ENCODE peak calls at places on chromosomes 16 and 17, in seven cellular contexts. One of them, this sample, is unnamed.
A peak's percentile ranks its signal among the peaks of the same experiment; 100 is the strongest.

GRCh38 chr17:16297367-16298139 is 55.7 kb downstream of the CENPV start:
- DNase-seq in aorta: peak; percentile 37
- DNase-seq in SK-N-DZ: no peak
- DNase-seq in B cell: no peak
- DNase-seq in T follicular helper cell: no peak
- DNase-seq in activated T-cell treated with anti-CD3 and anti-CD28 coated beads, Interleukin-2, amount 50 U/mL, for 72 hours: no peak
- DNase-seq in stimulated activated CD4-positive, alpha-beta T cell treated with anti-CD3 and anti-CD28 coated beads, TNF-alpha, amount 100 ng/mL, for 4 hours: no peak
- DNase-seq in this sample: no peak

GRCh38 chr17:48611213-48611612 is 396 bp upstream of the HOXB7 start:
- DNase-seq in B cell: no peak
- DNase-seq in activated T-cell treated with anti-CD3 and anti-CD28 coated beads, Interleukin-2, amount 50 U/mL, for 72 hours: no peak
- DNase-seq in T follicular helper cell: no peak
- DNase-seq in SK-N-DZ: no peak
- DNase-seq in aorta: peak; percentile 78
- DNase-seq in stimulated activated CD4-positive, alpha-beta T cell treated with anti-CD3 and anti-CD28 coated beads, TNF-alpha, amount 100 ng/mL, for 4 hours: no peak
- DNase-seq in this sample: no peak

GRCh38 chr17:71530227-71530626 is 590.6 kb upstream of the SOX9 start:
- DNase-seq in T follicular helper cell: no peak
- DNase-seq in aorta: no peak
- DNase-seq in stimulated activated CD4-positive, alpha-beta T cell treated with anti-CD3 and anti-CD28 coated beads, TNF-alpha, amount 100 ng/mL, for 4 hours: no peak
- DNase-seq in activated T-cell treated with anti-CD3 and anti-CD28 coated beads, Interleukin-2, amount 50 U/mL, for 72 hours: no peak
- DNase-seq in B cell: no peak
- DNase-seq in SK-N-DZ: no peak
- DNase-seq in this sample: no peak

GRCh38 chr16:13350000-13350399 is 448.6 kb downstream of the SHISA9 start:
- DNase-seq in T follicular helper cell: no peak
- DNase-seq in stimulated activated CD4-positive, alpha-beta T cell treated with anti-CD3 and anti-CD28 coated beads, TNF-alpha, amount 100 ng/mL, for 4 hours: no peak
- DNase-seq in SK-N-DZ: no peak
- DNase-seq in B cell: no peak
- DNase-seq in activated T-cell treated with anti-CD3 and anti-CD28 coated beads, Interleukin-2, amount 50 U/mL, for 72 hours: no peak
- DNase-seq in aorta: no peak
- DNase-seq in this sample: no peak

GRCh38 chr17:488993-489757 is 136.6 kb upstream of the RPH3AL start:
- DNase-seq in aorta: peak; percentile 82
- DNase-seq in T follicular helper cell: peak; percentile 22
- DNase-seq in SK-N-DZ: no peak
- DNase-seq in stimulated activated CD4-positive, alpha-beta T cell treated with anti-CD3 and anti-CD28 coated beads, TNF-alpha, amount 100 ng/mL, for 4 hours: no peak
- DNase-seq in activated T-cell treated with anti-CD3 and anti-CD28 coated beads, Interleukin-2, amount 50 U/mL, for 72 hours: peak; percentile 50
- DNase-seq in B cell: no peak
- DNase-seq in this sample: peak; percentile 50

GRCh38 chr16:5422643-5423496 is 325.3 kb upstream of the EEF2KMT start:
- DNase-seq in B cell: no peak
- DNase-seq in T follicular helper cell: no peak
- DNase-seq in aorta: no peak
- DNase-seq in SK-N-DZ: no peak
- DNase-seq in activated T-cell treated with anti-CD3 and anti-CD28 coated beads, Interleukin-2, amount 50 U/mL, for 72 hours: no peak
- DNase-seq in stimulated activated CD4-positive, alpha-beta T cell treated with anti-CD3 and anti-CD28 coated beads, TNF-alpha, amount 100 ng/mL, for 4 hours: no peak
- DNase-seq in this sample: no peak

GRCh38 chr16:5874899-5875298 is 777.3 kb upstream of the EEF2KMT start:
- DNase-seq in activated T-cell treated with anti-CD3 and anti-CD28 coated beads, Interleukin-2, amount 50 U/mL, for 72 hours: no peak
- DNase-seq in aorta: no peak
- DNase-seq in T follicular helper cell: no peak
- DNase-seq in SK-N-DZ: no peak
- DNase-seq in B cell: no peak
- DNase-seq in stimulated activated CD4-positive, alpha-beta T cell treated with anti-CD3 and anti-CD28 coated beads, TNF-alpha, amount 100 ng/mL, for 4 hours: no peak
- DNase-seq in this sample: no peak

GRCh38 chr17:78174870-78175642 is 6.7 kb downstream of the SYNGR2 start:
- DNase-seq in activated T-cell treated with anti-CD3 and anti-CD28 coated beads, Interleukin-2, amount 50 U/mL, for 72 hours: no peak
- DNase-seq in B cell: no peak
- DNase-seq in stimulated activated CD4-positive, alpha-beta T cell treated with anti-CD3 and anti-CD28 coated beads, TNF-alpha, amount 100 ng/mL, for 4 hours: no peak
- DNase-seq in T follicular helper cell: no peak
- DNase-seq in SK-N-DZ: no peak
- DNase-seq in aorta: no peak
- DNase-seq in this sample: no peak

GRCh38 chr17:77049440-77049839 is 91.3 kb upstream of the SEC14L1 start:
- DNase-seq in activated T-cell treated with anti-CD3 and anti-CD28 coated beads, Interleukin-2, amount 50 U/mL, for 72 hours: no peak
- DNase-seq in SK-N-DZ: peak; percentile 51
- DNase-seq in aorta: no peak
- DNase-seq in B cell: no peak
- DNase-seq in stimulated activated CD4-positive, alpha-beta T cell treated with anti-CD3 and anti-CD28 coated beads, TNF-alpha, amount 100 ng/mL, for 4 hours: no peak
- DNase-seq in T follicular helper cell: no peak
- DNase-seq in this sample: no peak

GRCh38 chr16:87570938-87571867 is 31.1 kb upstream of the JPH3 start:
- DNase-seq in stimulated activated CD4-positive, alpha-beta T cell treated with anti-CD3 and anti-CD28 coated beads, TNF-alpha, amount 100 ng/mL, for 4 hours: no peak
- DNase-seq in B cell: no peak
- DNase-seq in SK-N-DZ: peak; percentile 78
- DNase-seq in T follicular helper cell: no peak
- DNase-seq in activated T-cell treated with anti-CD3 and anti-CD28 coated beads, Interleukin-2, amount 50 U/mL, for 72 hours: peak; percentile 29
- DNase-seq in aorta: peak; percentile 85
- DNase-seq in this sample: peak; percentile 58

GRCh38 chr17:77332034-77332971 is 191.5 kb downstream of the SEC14L1 start:
- DNase-seq in B cell: peak; percentile 63
- DNase-seq in SK-N-DZ: no peak
- DNase-seq in activated T-cell treated with anti-CD3 and anti-CD28 coated beads, Interleukin-2, amount 50 U/mL, for 72 hours: no peak
- DNase-seq in T follicular helper cell: peak; percentile 45
- DNase-seq in stimulated activated CD4-positive, alpha-beta T cell treated with anti-CD3 and anti-CD28 coated beads, TNF-alpha, amount 100 ng/mL, for 4 hours: no peak
- DNase-seq in aorta: no peak
- DNase-seq in this sample: peak; percentile 20

GRCh38 chr16:4538386-4539235 is at the start of gene CDIP1:
- DNase-seq in B cell: peak; percentile 97
- DNase-seq in stimulated activated CD4-positive, alpha-beta T cell treated with anti-CD3 and anti-CD28 coated beads, TNF-alpha, amount 100 ng/mL, for 4 hours: peak; percentile 94
- DNase-seq in T follicular helper cell: peak; percentile 90
- DNase-seq in aorta: peak; percentile 99
- DNase-seq in activated T-cell treated with anti-CD3 and anti-CD28 coated beads, Interleukin-2, amount 50 U/mL, for 72 hours: peak; percentile 97
- DNase-seq in SK-N-DZ: peak; percentile 97
- DNase-seq in this sample: peak; percentile 94

GRCh38 chr17:1491406-1492248 is 859 bp downstream of the MYO1C start:
- DNase-seq in activated T-cell treated with anti-CD3 and anti-CD28 coated beads, Interleukin-2, amount 50 U/mL, for 72 hours: peak; percentile 75
- DNase-seq in stimulated activated CD4-positive, alpha-beta T cell treated with anti-CD3 and anti-CD28 coated beads, TNF-alpha, amount 100 ng/mL, for 4 hours: peak; percentile 36
- DNase-seq in SK-N-DZ: no peak
- DNase-seq in aorta: peak; percentile 92
- DNase-seq in T follicular helper cell: no peak
- DNase-seq in B cell: no peak
- DNase-seq in this sample: peak; percentile 83

GRCh38 chr17:8479431-8479947 is 43.8 kb downstream of the NDEL1 start:
- DNase-seq in SK-N-DZ: no peak
- DNase-seq in activated T-cell treated with anti-CD3 and anti-CD28 coated beads, Interleukin-2, amount 50 U/mL, for 72 hours: no peak
- DNase-seq in T follicular helper cell: no peak
- DNase-seq in aorta: no peak
- DNase-seq in stimulated activated CD4-positive, alpha-beta T cell treated with anti-CD3 and anti-CD28 coated beads, TNF-alpha, amount 100 ng/mL, for 4 hours: no peak
- DNase-seq in B cell: no peak
- DNase-seq in this sample: no peak

GRCh38 chr16:4207229-4207628 is 34.7 kb downstream of the SRL start:
- DNase-seq in T follicular helper cell: no peak
- DNase-seq in activated T-cell treated with anti-CD3 and anti-CD28 coated beads, Interleukin-2, amount 50 U/mL, for 72 hours: no peak
- DNase-seq in SK-N-DZ: no peak
- DNase-seq in aorta: no peak
- DNase-seq in B cell: peak; percentile 19
- DNase-seq in stimulated activated CD4-positive, alpha-beta T cell treated with anti-CD3 and anti-CD28 coated beads, TNF-alpha, amount 100 ng/mL, for 4 hours: no peak
- DNase-seq in this sample: no peak

GRCh38 chr16:12458591-12459400 is 344.9 kb downstream of the CPPED1 start:
- DNase-seq in T follicular helper cell: no peak
- DNase-seq in aorta: no peak
- DNase-seq in B cell: peak; percentile 53
- DNase-seq in SK-N-DZ: no peak
- DNase-seq in activated T-cell treated with anti-CD3 and anti-CD28 coated beads, Interleukin-2, amount 50 U/mL, for 72 hours: peak; percentile 43
- DNase-seq in stimulated activated CD4-positive, alpha-beta T cell treated with anti-CD3 and anti-CD28 coated beads, TNF-alpha, amount 100 ng/mL, for 4 hours: no peak
- DNase-seq in this sample: no peak

GRCh38 chr16:25006504-25007055 is 8.6 kb downstream of the ARHGAP17 start:
- DNase-seq in aorta: no peak
- DNase-seq in SK-N-DZ: peak; percentile 28
- DNase-seq in B cell: no peak
- DNase-seq in T follicular helper cell: no peak
- DNase-seq in stimulated activated CD4-positive, alpha-beta T cell treated with anti-CD3 and anti-CD28 coated beads, TNF-alpha, amount 100 ng/mL, for 4 hours: no peak
- DNase-seq in activated T-cell treated with anti-CD3 and anti-CD28 coated beads, Interleukin-2, amount 50 U/mL, for 72 hours: no peak
- DNase-seq in this sample: no peak

GRCh38 chr16:83606486-83607030 is 201.2 kb upstream of the HSBP1 start:
- DNase-seq in aorta: no peak
- DNase-seq in stimulated activated CD4-positive, alpha-beta T cell treated with anti-CD3 and anti-CD28 coated beads, TNF-alpha, amount 100 ng/mL, for 4 hours: no peak
- DNase-seq in T follicular helper cell: no peak
- DNase-seq in SK-N-DZ: no peak
- DNase-seq in activated T-cell treated with anti-CD3 and anti-CD28 coated beads, Interleukin-2, amount 50 U/mL, for 72 hours: no peak
- DNase-seq in B cell: no peak
- DNase-seq in this sample: no peak

GRCh38 chr17:20960871-20961270 is 81.9 kb downstream of the USP22 start:
- DNase-seq in aorta: no peak
- DNase-seq in activated T-cell treated with anti-CD3 and anti-CD28 coated beads, Interleukin-2, amount 50 U/mL, for 72 hours: no peak
- DNase-seq in stimulated activated CD4-positive, alpha-beta T cell treated with anti-CD3 and anti-CD28 coated beads, TNF-alpha, amount 100 ng/mL, for 4 hours: no peak
- DNase-seq in T follicular helper cell: no peak
- DNase-seq in SK-N-DZ: no peak
- DNase-seq in B cell: no peak
- DNase-seq in this sample: no peak

GRCh38 chr17:29076722-29077121 is 33.8 kb downstream of the PIPOX start:
- DNase-seq in SK-N-DZ: no peak
- DNase-seq in activated T-cell treated with anti-CD3 and anti-CD28 coated beads, Interleukin-2, amount 50 U/mL, for 72 hours: no peak
- DNase-seq in T follicular helper cell: no peak
- DNase-seq in stimulated activated CD4-positive, alpha-beta T cell treated with anti-CD3 and anti-CD28 coated beads, TNF-alpha, amount 100 ng/mL, for 4 hours: no peak
- DNase-seq in aorta: no peak
- DNase-seq in B cell: no peak
- DNase-seq in this sample: no peak

GRCh38 chr17:45294506-45294905 is 22.3 kb downstream of the MAP3K14 start:
- DNase-seq in T follicular helper cell: no peak
- DNase-seq in SK-N-DZ: no peak
- DNase-seq in B cell: no peak
- DNase-seq in stimulated activated CD4-positive, alpha-beta T cell treated with anti-CD3 and anti-CD28 coated beads, TNF-alpha, amount 100 ng/mL, for 4 hours: no peak
- DNase-seq in activated T-cell treated with anti-CD3 and anti-CD28 coated beads, Interleukin-2, amount 50 U/mL, for 72 hours: no peak
- DNase-seq in aorta: peak; percentile 49
- DNase-seq in this sample: no peak

GRCh38 chr17:42251115-42251514 is 25.1 kb downstream of the STAT5B start:
- DNase-seq in aorta: no peak
- DNase-seq in activated T-cell treated with anti-CD3 and anti-CD28 coated beads, Interleukin-2, amount 50 U/mL, for 72 hours: no peak
- DNase-seq in stimulated activated CD4-positive, alpha-beta T cell treated with anti-CD3 and anti-CD28 coated beads, TNF-alpha, amount 100 ng/mL, for 4 hours: no peak
- DNase-seq in T follicular helper cell: no peak
- DNase-seq in SK-N-DZ: no peak
- DNase-seq in B cell: no peak
- DNase-seq in this sample: no peak

GRCh38 chr16:4003576-4003975 is 112.7 kb downstream of the ADCY9 start:
- DNase-seq in T follicular helper cell: no peak
- DNase-seq in stimulated activated CD4-positive, alpha-beta T cell treated with anti-CD3 and anti-CD28 coated beads, TNF-alpha, amount 100 ng/mL, for 4 hours: no peak
- DNase-seq in aorta: no peak
- DNase-seq in activated T-cell treated with anti-CD3 and anti-CD28 coated beads, Interleukin-2, amount 50 U/mL, for 72 hours: no peak
- DNase-seq in B cell: no peak
- DNase-seq in SK-N-DZ: no peak
- DNase-seq in this sample: no peak

GRCh38 chr16:84084570-84085270 is 32.0 kb downstream of the MBTPS1 start:
- DNase-seq in aorta: no peak
- DNase-seq in stimulated activated CD4-positive, alpha-beta T cell treated with anti-CD3 and anti-CD28 coated beads, TNF-alpha, amount 100 ng/mL, for 4 hours: no peak
- DNase-seq in T follicular helper cell: peak; percentile 56
- DNase-seq in activated T-cell treated with anti-CD3 and anti-CD28 coated beads, Interleukin-2, amount 50 U/mL, for 72 hours: peak; percentile 73
- DNase-seq in SK-N-DZ: peak; percentile 69
- DNase-seq in B cell: peak; percentile 63
- DNase-seq in this sample: peak; percentile 85

GRCh38 chr17:3917391-3917931 is 1.2 kb upstream of the P2RX1 start:
- DNase-seq in activated T-cell treated with anti-CD3 and anti-CD28 coated beads, Interleukin-2, amount 50 U/mL, for 72 hours: no peak
- DNase-seq in stimulated activated CD4-positive, alpha-beta T cell treated with anti-CD3 and anti-CD28 coated beads, TNF-alpha, amount 100 ng/mL, for 4 hours: no peak
- DNase-seq in T follicular helper cell: no peak
- DNase-seq in B cell: no peak
- DNase-seq in SK-N-DZ: no peak
- DNase-seq in aorta: peak; percentile 88
- DNase-seq in this sample: no peak

GRCh38 chr17:68698761-68699160 is 97.6 kb upstream of the FAM20A start:
- DNase-seq in T follicular helper cell: no peak
- DNase-seq in SK-N-DZ: no peak
- DNase-seq in stimulated activated CD4-positive, alpha-beta T cell treated with anti-CD3 and anti-CD28 coated beads, TNF-alpha, amount 100 ng/mL, for 4 hours: no peak
- DNase-seq in B cell: no peak
- DNase-seq in aorta: no peak
- DNase-seq in activated T-cell treated with anti-CD3 and anti-CD28 coated beads, Interleukin-2, amount 50 U/mL, for 72 hours: no peak
- DNase-seq in this sample: no peak

GRCh38 chr16:23509763-23510153 is 536 bp downstream of the GGA2 start:
- DNase-seq in aorta: no peak
- DNase-seq in activated T-cell treated with anti-CD3 and anti-CD28 coated beads, Interleukin-2, amount 50 U/mL, for 72 hours: peak; percentile 35
- DNase-seq in T follicular helper cell: peak; percentile 7
- DNase-seq in stimulated activated CD4-positive, alpha-beta T cell treated with anti-CD3 and anti-CD28 coated beads, TNF-alpha, amount 100 ng/mL, for 4 hours: peak; percentile 19
- DNase-seq in SK-N-DZ: no peak
- DNase-seq in B cell: no peak
- DNase-seq in this sample: peak; percentile 81

GRCh38 chr17:43950554-43950953 is 3.2 kb downstream of the PYY start:
- DNase-seq in SK-N-DZ: no peak
- DNase-seq in aorta: no peak
- DNase-seq in T follicular helper cell: no peak
- DNase-seq in activated T-cell treated with anti-CD3 and anti-CD28 coated beads, Interleukin-2, amount 50 U/mL, for 72 hours: no peak
- DNase-seq in stimulated activated CD4-positive, alpha-beta T cell treated with anti-CD3 and anti-CD28 coated beads, TNF-alpha, amount 100 ng/mL, for 4 hours: no peak
- DNase-seq in B cell: no peak
- DNase-seq in this sample: no peak

GRCh38 chr16:53482123-53482522 is 20.9 kb downstream of the AKTIP start:
- DNase-seq in activated T-cell treated with anti-CD3 and anti-CD28 coated beads, Interleukin-2, amount 50 U/mL, for 72 hours: no peak
- DNase-seq in stimulated activated CD4-positive, alpha-beta T cell treated with anti-CD3 and anti-CD28 coated beads, TNF-alpha, amount 100 ng/mL, for 4 hours: no peak
- DNase-seq in SK-N-DZ: no peak
- DNase-seq in T follicular helper cell: no peak
- DNase-seq in aorta: no peak
- DNase-seq in B cell: no peak
- DNase-seq in this sample: no peak

GRCh38 chr17:27498615-27499316 is 42.5 kb downstream of the KSR1 start:
- DNase-seq in activated T-cell treated with anti-CD3 and anti-CD28 coated beads, Interleukin-2, amount 50 U/mL, for 72 hours: no peak
- DNase-seq in T follicular helper cell: no peak
- DNase-seq in aorta: peak; percentile 41
- DNase-seq in B cell: no peak
- DNase-seq in SK-N-DZ: no peak
- DNase-seq in stimulated activated CD4-positive, alpha-beta T cell treated with anti-CD3 and anti-CD28 coated beads, TNF-alpha, amount 100 ng/mL, for 4 hours: no peak
- DNase-seq in this sample: no peak

GRCh38 chr16:23345237-23345636 is 43.1 kb downstream of the SCNN1B start:
- DNase-seq in SK-N-DZ: no peak
- DNase-seq in B cell: no peak
- DNase-seq in activated T-cell treated with anti-CD3 and anti-CD28 coated beads, Interleukin-2, amount 50 U/mL, for 72 hours: no peak
- DNase-seq in stimulated activated CD4-positive, alpha-beta T cell treated with anti-CD3 and anti-CD28 coated beads, TNF-alpha, amount 100 ng/mL, for 4 hours: no peak
- DNase-seq in aorta: no peak
- DNase-seq in T follicular helper cell: no peak
- DNase-seq in this sample: no peak

GRCh38 chr17:10217916-10218315 is 19.5 kb upstream of the GAS7 start:
- DNase-seq in activated T-cell treated with anti-CD3 and anti-CD28 coated beads, Interleukin-2, amount 50 U/mL, for 72 hours: no peak
- DNase-seq in SK-N-DZ: no peak
- DNase-seq in stimulated activated CD4-positive, alpha-beta T cell treated with anti-CD3 and anti-CD28 coated beads, TNF-alpha, amount 100 ng/mL, for 4 hours: no peak
- DNase-seq in aorta: no peak
- DNase-seq in T follicular helper cell: no peak
- DNase-seq in B cell: no peak
- DNase-seq in this sample: no peak

GRCh38 chr16:926715-927114 is 44.1 kb downstream of the LMF1 start:
- DNase-seq in aorta: no peak
- DNase-seq in stimulated activated CD4-positive, alpha-beta T cell treated with anti-CD3 and anti-CD28 coated beads, TNF-alpha, amount 100 ng/mL, for 4 hours: no peak
- DNase-seq in SK-N-DZ: no peak
- DNase-seq in T follicular helper cell: no peak
- DNase-seq in activated T-cell treated with anti-CD3 and anti-CD28 coated beads, Interleukin-2, amount 50 U/mL, for 72 hours: no peak
- DNase-seq in B cell: no peak
- DNase-seq in this sample: no peak

GRCh38 chr17:6524520-6524919 is 31.8 kb downstream of the PITPNM3 start:
- DNase-seq in aorta: no peak
- DNase-seq in T follicular helper cell: no peak
- DNase-seq in stimulated activated CD4-positive, alpha-beta T cell treated with anti-CD3 and anti-CD28 coated beads, TNF-alpha, amount 100 ng/mL, for 4 hours: no peak
- DNase-seq in SK-N-DZ: no peak
- DNase-seq in activated T-cell treated with anti-CD3 and anti-CD28 coated beads, Interleukin-2, amount 50 U/mL, for 72 hours: no peak
- DNase-seq in B cell: no peak
- DNase-seq in this sample: no peak

GRCh38 chr16:56888806-56889205 is 23.8 kb downstream of the SLC12A3 start:
- DNase-seq in aorta: no peak
- DNase-seq in B cell: peak; percentile 88
- DNase-seq in T follicular helper cell: no peak
- DNase-seq in SK-N-DZ: no peak
- DNase-seq in stimulated activated CD4-positive, alpha-beta T cell treated with anti-CD3 and anti-CD28 coated beads, TNF-alpha, amount 100 ng/mL, for 4 hours: no peak
- DNase-seq in activated T-cell treated with anti-CD3 and anti-CD28 coated beads, Interleukin-2, amount 50 U/mL, for 72 hours: no peak
- DNase-seq in this sample: no peak

GRCh38 chr16:75086281-75086680 is 30.3 kb downstream of the LDHD start:
- DNase-seq in B cell: no peak
- DNase-seq in T follicular helper cell: no peak
- DNase-seq in aorta: no peak
- DNase-seq in activated T-cell treated with anti-CD3 and anti-CD28 coated beads, Interleukin-2, amount 50 U/mL, for 72 hours: no peak
- DNase-seq in stimulated activated CD4-positive, alpha-beta T cell treated with anti-CD3 and anti-CD28 coated beads, TNF-alpha, amount 100 ng/mL, for 4 hours: no peak
- DNase-seq in SK-N-DZ: no peak
- DNase-seq in this sample: no peak

GRCh38 chr16:48212033-48212432 is 32.1 kb upstream of the LONP2 start:
- DNase-seq in B cell: no peak
- DNase-seq in SK-N-DZ: no peak
- DNase-seq in T follicular helper cell: no peak
- DNase-seq in aorta: no peak
- DNase-seq in stimulated activated CD4-positive, alpha-beta T cell treated with anti-CD3 and anti-CD28 coated beads, TNF-alpha, amount 100 ng/mL, for 4 hours: no peak
- DNase-seq in activated T-cell treated with anti-CD3 and anti-CD28 coated beads, Interleukin-2, amount 50 U/mL, for 72 hours: no peak
- DNase-seq in this sample: no peak